ENCODE peak calls at places on chromosomes 13 and 19, in seven cellular contexts. G is A549; V is RWPE1; C is tibial nerve; P is H7; I is activated CD4-positive, alpha-beta memory T cell treated with anti-CD3 and anti-CD28 coated beads for 36 hours; Y is BE2C. K is an unnamed sample.

GRCh38 chr19:35006342-35006998 is 6.3 kb downstream of the GRAMD1A start:
- DNase-seq in G (peak), V (no peak), C (no peak), P (no peak), I (no peak), Y (no peak), K (no peak)

GRCh38 chr19:47172666-47173455 is 42.2 kb downstream of the SAE1 start:
- DNase-seq in G (no peak), V (no peak), C (no peak), P (no peak), I (no peak), Y (peak), K (no peak)

GRCh38 chr19:14425696-14426138 is 6.6 kb upstream of the DDX39A start:
- DNase-seq in G (no peak), V (no peak), C (no peak), P (no peak), I (no peak), Y (no peak), K (no peak)

GRCh38 chr19:10654610-10655456 is 687 bp downstream of the ILF3 start:
- DNase-seq in G (peak), V (peak), C (no peak), P (peak), I (peak), Y (peak), K (peak)

GRCh38 chr19:53868091-53868891 is 608 bp downstream of the MYADM start:
- DNase-seq in G (peak), V (peak), C (no peak), P (peak), I (peak), Y (peak), K (peak)

GRCh38 chr19:41696402-41697197 is 8.5 kb upstream of the CEACAM7 start:
- DNase-seq in G (no peak), V (no peak), C (no peak), P (no peak), I (peak), Y (no peak), K (no peak)

GRCh38 chr13:93413972-93414717 is 187.5 kb downstream of the GPC6 start:
- DNase-seq in G (no peak), V (no peak), C (no peak), P (no peak), I (no peak), Y (no peak), K (no peak)

GRCh38 chr13:44407379-44407778 is 33.8 kb downstream of the SERP2 start:
- DNase-seq in G (no peak), V (no peak), C (no peak), P (peak), I (no peak), Y (no peak), K (no peak)

GRCh38 chr13:105804561-105805190 is 730.8 kb downstream of the EFNB2 start:
- DNase-seq in G (no peak), V (no peak), C (no peak), P (no peak), I (no peak), Y (no peak), K (no peak)

GRCh38 chr19:43444531-43445340 is 20.7 kb downstream of the LYPD3 start:
- DNase-seq in G (no peak), V (no peak), C (no peak), P (no peak), I (no peak), Y (no peak), K (no peak)

GRCh38 chr13:112779856-112780604 is 90.2 kb downstream of the ATP11A start:
- DNase-seq in G (no peak), V (no peak), C (no peak), P (peak), I (no peak), Y (no peak), K (peak)

GRCh38 chr13:93689333-93689732 is 462.7 kb downstream of the GPC6 start:
- DNase-seq in G (no peak), V (no peak), C (no peak), P (no peak), I (no peak), Y (no peak), K (no peak)

GRCh38 chr19:18294467-18294864 is 13.0 kb upstream of the JUND start:
- DNase-seq in G (no peak), V (peak), C (no peak), P (peak), I (peak), Y (peak), K (no peak)

GRCh38 chr13:87986639-87987250 is 315.6 kb downstream of the SLITRK5 start:
- DNase-seq in G (no peak), V (no peak), C (no peak), P (no peak), I (no peak), Y (no peak), K (no peak)

GRCh38 chr13:106113796-106114195 is 421.7 kb downstream of the EFNB2 start:
- DNase-seq in G (no peak), V (no peak), C (no peak), P (no peak), I (no peak), Y (no peak), K (no peak)

GRCh38 chr19:51749979-51750378 is 1.7 kb downstream of the FPR1 start:
- DNase-seq in G (no peak), V (no peak), C (no peak), P (no peak), I (no peak), Y (no peak), K (no peak)

GRCh38 chr19:45173816-45174215 is 4.2 kb downstream of the TRAPPC6A start:
- DNase-seq in G (no peak), V (no peak), C (no peak), P (no peak), I (no peak), Y (no peak), K (no peak)